ENCODE peak calls at places on chromosomes 11 and 22, in nine cellular contexts. G is fibroblast of the aortic adventitia; R is lung microvascular endothelial cell; T is breast epithelium; O is stimulated activated CD4-positive, alpha-beta T cell treated with anti-CD3 and anti-CD28 coated beads, Interleukin-4, amount 100 ng/mL, for 1 hour; A is NCI-H1092 treated with DMSO at 0.1 percent for 48 hours; M is spleen; S is amygdala; H is mesendoderm. U is an unnamed sample.

GRCh38 chr11:1564535-1565172 is 7.4 kb downstream of the DUSP8 start:
- DNase-seq in G (peak), T (no peak), M (peak), O (no peak), H (peak), R (peak), S (peak), A (no peak), U (peak)

GRCh38 chr22:22816171-22816514 is 71.5 kb upstream of the IGLL5 start:
- DNase-seq in H (no peak), M (no peak), O (no peak), G (no peak), T (no peak), R (no peak), S (no peak), A (no peak), U (no peak)

GRCh38 chr22:45103756-45104155 is 60.0 kb upstream of the NUP50 start:
- DNase-seq in M (no peak), A (no peak), O (no peak), H (no peak), T (no peak), S (no peak), G (no peak), R (peak), U (no peak)

GRCh38 chr11:88709567-88709966 is 356.2 kb downstream of the GRM5 start:
- DNase-seq in G (no peak), A (no peak), M (no peak), O (no peak), T (no peak), R (no peak), H (no peak), S (peak), U (no peak)

GRCh38 chr22:23010430-23010829 is 59.9 kb upstream of the GNAZ start:
- DNase-seq in S (no peak), R (no peak), H (no peak), O (no peak), T (no peak), G (no peak), A (no peak), M (no peak), U (no peak)

GRCh38 chr22:33887173-33887572 is 33.1 kb downstream of the LARGE1 start:
- DNase-seq in R (no peak), A (no peak), G (no peak), M (no peak), O (no peak), S (no peak), T (no peak), H (peak), U (no peak)

GRCh38 chr11:79047356-79047755 is 393.5 kb downstream of the TENM4 start:
- DNase-seq in T (no peak), M (no peak), O (no peak), R (no peak), A (peak), S (no peak), G (no peak), H (no peak), U (no peak)

GRCh38 chr11:69540118-69541000 is 58.9 kb downstream of the LINC01488 start:
- DNase-seq in R (peak), H (peak), O (no peak), T (peak), A (no peak), G (no peak), M (peak), S (no peak), U (no peak)

GRCh38 chr11:73200256-73200655 is 17.8 kb upstream of the P2RY2 start:
- DNase-seq in M (no peak), O (no peak), T (peak), H (peak), S (no peak), R (no peak), G (no peak), A (no peak), U (no peak)

GRCh38 chr11:11672764-11673163 is 51.0 kb upstream of the GALNT18 start:
- DNase-seq in O (no peak), S (no peak), H (peak), M (no peak), T (no peak), R (no peak), A (no peak), G (no peak), U (no peak)

GRCh38 chr11:124329787-124330478 is 9.9 kb upstream of the OR8D2 start:
- DNase-seq in M (no peak), T (no peak), O (no peak), R (no peak), S (no peak), A (no peak), H (no peak), G (peak), U (peak)

GRCh38 chr11:45102810-45103621 is 43.4 kb upstream of the PRDM11 start:
- DNase-seq in S (no peak), O (peak), R (peak), A (peak), H (peak), G (peak), T (no peak), M (peak), U (peak)

GRCh38 chr11:723120-723883 is 17.3 kb downstream of the EPS8L2 start:
- DNase-seq in R (peak), H (no peak), O (peak), A (peak), M (no peak), S (no peak), T (no peak), G (peak), U (no peak)

GRCh38 chr11:47104337-47104950 is 72.2 kb downstream of the ARFGAP2 start:
- DNase-seq in S (peak), R (no peak), G (peak), M (no peak), A (no peak), T (no peak), H (peak), O (no peak), U (peak)

GRCh38 chr11:64868904-64869570 is 9.4 kb downstream of the EHD1 start:
- DNase-seq in R (peak), T (no peak), A (no peak), H (no peak), O (peak), M (peak), G (peak), S (no peak), U (peak)

GRCh38 chr11:92779746-92780145 is 189.7 kb upstream of the MTNR1B start:
- DNase-seq in H (no peak), G (no peak), S (no peak), R (no peak), O (no peak), A (no peak), M (no peak), T (no peak), U (no peak)

GRCh38 chr11:73275381-73275750 is 3.2 kb downstream of the P2RY6 start:
- DNase-seq in A (no peak), S (no peak), T (peak), M (no peak), G (no peak), O (no peak), R (no peak), H (peak), U (no peak)

GRCh38 chr11:67534070-67534679 is 10.9 kb upstream of the CABP2 start:
- DNase-seq in O (no peak), T (no peak), A (no peak), G (no peak), M (no peak), R (no peak), H (peak), S (no peak), U (no peak)

GRCh38 chr11:95229199-95230053 is 1.6 kb downstream of the SESN3 start:
- DNase-seq in M (peak), G (peak), T (no peak), S (no peak), H (no peak), A (peak), O (no peak), R (peak), U (peak)

GRCh38 chr11:12214751-12215150 is 104.4 kb downstream of the MICAL2 start:
- DNase-seq in O (no peak), M (no peak), H (no peak), S (no peak), T (no peak), R (no peak), A (no peak), G (peak), U (no peak)

GRCh38 chr11:34978236-34979191 is 62.1 kb downstream of the PDHX start:
- DNase-seq in R (no peak), G (no peak), M (no peak), H (peak), T (no peak), S (no peak), O (no peak), A (no peak), U (peak)

GRCh38 chr11:111530091-111530490 is 10.4 kb upstream of the LAYN start:
- DNase-seq in R (no peak), S (no peak), M (no peak), G (peak), H (no peak), O (no peak), T (no peak), A (no peak), U (peak)

GRCh38 chr11:103609117-103610066 is 427.0 kb upstream of the DDI1 start:
- DNase-seq in H (peak), G (peak), R (no peak), S (no peak), T (no peak), O (no peak), M (no peak), A (no peak), U (peak)

GRCh38 chr22:50683086-50683993 is 10.7 kb downstream of the SHANK3 start:
- DNase-seq in G (no peak), O (no peak), R (no peak), A (no peak), T (no peak), H (no peak), M (no peak), S (no peak), U (no peak)

GRCh38 chr11:993141-993540 is 43.4 kb downstream of the MUC6 start:
- DNase-seq in O (no peak), M (no peak), T (no peak), S (no peak), R (no peak), H (no peak), A (no peak), G (no peak), U (no peak)

GRCh38 chr11:44604171-44604581 is 38.7 kb downstream of the CD82 start:
- DNase-seq in H (no peak), A (peak), T (no peak), G (no peak), O (no peak), M (no peak), R (no peak), S (no peak), U (peak)

GRCh38 chr11:78209478-78209877 is 20.8 kb downstream of the USP35 start:
- DNase-seq in M (peak), R (no peak), A (no peak), T (peak), G (no peak), O (no peak), S (no peak), H (no peak), U (no peak)

GRCh38 chr11:74490945-74491344 is 2.6 kb downstream of the LIPT2 start:
- DNase-seq in H (no peak), G (no peak), R (no peak), A (no peak), O (no peak), M (no peak), S (no peak), T (no peak), U (no peak)

GRCh38 chr11:120208012-120208441 is 2.8 kb upstream of the OAF start:
- DNase-seq in G (no peak), A (no peak), R (peak), H (no peak), O (no peak), M (no peak), S (no peak), T (no peak), U (no peak)

GRCh38 chr11:56197367-56197766 is 20.9 kb downstream of the OR5J2 start:
- DNase-seq in R (no peak), A (no peak), H (no peak), M (no peak), O (no peak), G (no peak), S (no peak), T (no peak), U (no peak)

GRCh38 chr22:43407591-43407990 is 4.2 kb upstream of the MPPED1 start:
- DNase-seq in O (no peak), G (no peak), A (no peak), H (no peak), S (no peak), R (no peak), T (no peak), M (peak), U (no peak)